ENCODE peak calls at places on chromosome 2, in six cellular contexts. One of them, this sample, is unnamed.

GRCh38 chr2:23380562-23381065 is 4.4 kb upstream of the KLHL29 start:
- DNase-seq in heart right ventricle: peak
- DNase-seq in stimulated activated CD8-positive, alpha-beta memory T cell treated with anti-CD3 and anti-CD28 coated beads, Interleukin-4, amount 100 ng/mL, for 1 hour: no peak
- DNase-seq in NCI-H446: no peak
- DNase-seq in HTR-8/SVneo: peak
- DNase-seq in globus pallidus: no peak
- DNase-seq in this sample: peak

GRCh38 chr2:219484343-219485200 is 14.1 kb upstream of the GMPPA start:
- DNase-seq in heart right ventricle: no peak
- DNase-seq in stimulated activated CD8-positive, alpha-beta memory T cell treated with anti-CD3 and anti-CD28 coated beads, Interleukin-4, amount 100 ng/mL, for 1 hour: no peak
- DNase-seq in NCI-H446: no peak
- DNase-seq in HTR-8/SVneo: no peak
- DNase-seq in globus pallidus: no peak
- DNase-seq in this sample: no peak

GRCh38 chr2:123456416-123456815 is 568.7 kb upstream of the CNTNAP5 start:
- DNase-seq in heart right ventricle: no peak
- DNase-seq in stimulated activated CD8-positive, alpha-beta memory T cell treated with anti-CD3 and anti-CD28 coated beads, Interleukin-4, amount 100 ng/mL, for 1 hour: no peak
- DNase-seq in NCI-H446: no peak
- DNase-seq in HTR-8/SVneo: no peak
- DNase-seq in globus pallidus: no peak
- DNase-seq in this sample: no peak

GRCh38 chr2:180969124-180969523 is 11.3 kb upstream of the UBE2E3 start:
- DNase-seq in heart right ventricle: no peak
- DNase-seq in stimulated activated CD8-positive, alpha-beta memory T cell treated with anti-CD3 and anti-CD28 coated beads, Interleukin-4, amount 100 ng/mL, for 1 hour: no peak
- DNase-seq in NCI-H446: no peak
- DNase-seq in HTR-8/SVneo: no peak
- DNase-seq in globus pallidus: no peak
- DNase-seq in this sample: no peak

GRCh38 chr2:238720232-238720672 is 127.6 kb upstream of the TWIST2 start:
- DNase-seq in heart right ventricle: peak
- DNase-seq in stimulated activated CD8-positive, alpha-beta memory T cell treated with anti-CD3 and anti-CD28 coated beads, Interleukin-4, amount 100 ng/mL, for 1 hour: no peak
- DNase-seq in NCI-H446: no peak
- DNase-seq in HTR-8/SVneo: peak
- DNase-seq in globus pallidus: no peak
- DNase-seq in this sample: no peak

GRCh38 chr2:193929131-193929530 is 1727.9 kb upstream of the SLC39A10 start:
- DNase-seq in heart right ventricle: no peak
- DNase-seq in stimulated activated CD8-positive, alpha-beta memory T cell treated with anti-CD3 and anti-CD28 coated beads, Interleukin-4, amount 100 ng/mL, for 1 hour: no peak
- DNase-seq in NCI-H446: no peak
- DNase-seq in HTR-8/SVneo: no peak
- DNase-seq in globus pallidus: no peak
- DNase-seq in this sample: no peak

GRCh38 chr2:240368746-240369724 is 66.4 kb upstream of the GPC1 start:
- DNase-seq in heart right ventricle: peak
- DNase-seq in stimulated activated CD8-positive, alpha-beta memory T cell treated with anti-CD3 and anti-CD28 coated beads, Interleukin-4, amount 100 ng/mL, for 1 hour: no peak
- DNase-seq in NCI-H446: no peak
- DNase-seq in HTR-8/SVneo: no peak
- DNase-seq in globus pallidus: no peak
- DNase-seq in this sample: no peak

GRCh38 chr2:187008111-187008510 is 159.1 kb upstream of the ZSWIM2 start:
- DNase-seq in heart right ventricle: no peak
- DNase-seq in stimulated activated CD8-positive, alpha-beta memory T cell treated with anti-CD3 and anti-CD28 coated beads, Interleukin-4, amount 100 ng/mL, for 1 hour: no peak
- DNase-seq in NCI-H446: no peak
- DNase-seq in HTR-8/SVneo: no peak
- DNase-seq in globus pallidus: no peak
- DNase-seq in this sample: no peak

GRCh38 chr2:128395640-128396499 is 77.2 kb upstream of the HS6ST1 start:
- DNase-seq in heart right ventricle: no peak
- DNase-seq in stimulated activated CD8-positive, alpha-beta memory T cell treated with anti-CD3 and anti-CD28 coated beads, Interleukin-4, amount 100 ng/mL, for 1 hour: no peak
- DNase-seq in NCI-H446: no peak
- DNase-seq in HTR-8/SVneo: no peak
- DNase-seq in globus pallidus: no peak
- DNase-seq in this sample: no peak

This sample was measured in RCC 7860.